ENCODE peak calls at places on chromosomes 13 and 19, in seven cellular contexts. Q, J, B, E, Z, S and I are unnamed samples.
A peak's percentile ranks its signal among the peaks of the same experiment; 100 is the strongest.

GRCh38 chr19:45645631-45646344 is 6.6 kb upstream of the EML2 start:
- DNase-seq in Q (peak; percentile 93), J (no peak), B (peak; percentile 92), E (peak; percentile 82), Z (peak; percentile 88), S (peak; percentile 78), I (peak; percentile 79)

GRCh38 chr19:34269968-34270621 is 15.7 kb downstream of the GARRE1 start:
- DNase-seq in Q (peak; percentile 85), J (peak; percentile 58), B (peak; percentile 83), E (peak; percentile 43), Z (peak; percentile 40), S (peak; percentile 81), I (peak; percentile 92)

GRCh38 chr13:70923863-70924752 is 815.9 kb upstream of the KLHL1 start:
- DNase-seq in Q (no peak), J (no peak), B (no peak), E (no peak), Z (no peak), S (no peak), I (no peak)

GRCh38 chr13:106467406-106468122 is 67.9 kb downstream of the EFNB2 start:
- DNase-seq in Q (no peak), J (no peak), B (no peak), E (no peak), Z (no peak), S (no peak), I (no peak)

GRCh38 chr13:104750377-104750776 is 1684.2 kb upstream of the SLC10A2 start:
- DNase-seq in Q (no peak), J (no peak), B (no peak), E (no peak), Z (no peak), S (no peak), I (no peak)

GRCh38 chr19:1468274-1469199 is 10.5 kb downstream of the C19orf25 start:
- DNase-seq in Q (no peak), J (no peak), B (peak; percentile 83), E (no peak), Z (no peak), S (no peak), I (no peak)

GRCh38 chr13:25232937-25233515 is 54.3 kb downstream of the MTMR6 start:
- DNase-seq in Q (no peak), J (no peak), B (peak; percentile 56), E (no peak), Z (no peak), S (peak; percentile 9), I (no peak)

GRCh38 chr13:47004552-47004951 is 107.7 kb upstream of the HTR2A start:
- DNase-seq in Q (no peak), J (peak; percentile 2), B (no peak), E (no peak), Z (no peak), S (no peak), I (no peak)

GRCh38 chr19:10760268-10760944 is 42.5 kb downstream of the DNM2 start:
- DNase-seq in Q (no peak), J (no peak), B (peak; percentile 34), E (no peak), Z (no peak), S (no peak), I (no peak)

GRCh38 chr19:2803486-2804155 is 16.0 kb upstream of the ZNF554 start:
- DNase-seq in Q (no peak), J (no peak), B (no peak), E (no peak), Z (no peak), S (no peak), I (no peak)

GRCh38 chr19:2805261-2805900 is 14.3 kb upstream of the ZNF554 start:
- DNase-seq in Q (no peak), J (no peak), B (no peak), E (no peak), Z (no peak), S (no peak), I (no peak)

GRCh38 chr19:2800506-2800905 is 15.2 kb downstream of the THOP1 start:
- DNase-seq in Q (no peak), J (no peak), B (no peak), E (peak; percentile 41), Z (no peak), S (no peak), I (no peak)

GRCh38 chr19:2804156-2805004 is 15.3 kb upstream of the ZNF554 start:
- DNase-seq in Q (no peak), J (no peak), B (no peak), E (no peak), Z (no peak), S (no peak), I (no peak)

GRCh38 chr19:2802826-2803225 is 16.8 kb upstream of the ZNF554 start:
- DNase-seq in Q (no peak), J (no peak), B (no peak), E (no peak), Z (no peak), S (no peak), I (no peak)
- H3K36me3 ChIP-seq in Q (peaks cover 22% of the 10 kb centered on the region), J (peaks cover 60% of the 10 kb centered on the region), B (no peaks in the 10 kb centered on the region), E (peaks cover 57% of the 10 kb centered on the region), Z (peaks cover 95% of the 10 kb centered on the region), S (no peaks in the 10 kb centered on the region), I (no peaks in the 10 kb centered on the region)

GRCh38 chr19:18137242-18137641 is 15.7 kb upstream of the PIK3R2 start:
- DNase-seq in Q (no peak), J (no peak), B (no peak), E (no peak), Z (no peak), S (no peak), I (no peak)
- H3K27ac ChIP-seq in Q (no peak overlapping the region), J (no peak overlapping the region), B (no peak overlapping the region), E (no peak overlapping the region), Z (no peak overlapping the region), S (no peak overlapping the region), I (peak overlapping the region; percentile 35)

DNA sequence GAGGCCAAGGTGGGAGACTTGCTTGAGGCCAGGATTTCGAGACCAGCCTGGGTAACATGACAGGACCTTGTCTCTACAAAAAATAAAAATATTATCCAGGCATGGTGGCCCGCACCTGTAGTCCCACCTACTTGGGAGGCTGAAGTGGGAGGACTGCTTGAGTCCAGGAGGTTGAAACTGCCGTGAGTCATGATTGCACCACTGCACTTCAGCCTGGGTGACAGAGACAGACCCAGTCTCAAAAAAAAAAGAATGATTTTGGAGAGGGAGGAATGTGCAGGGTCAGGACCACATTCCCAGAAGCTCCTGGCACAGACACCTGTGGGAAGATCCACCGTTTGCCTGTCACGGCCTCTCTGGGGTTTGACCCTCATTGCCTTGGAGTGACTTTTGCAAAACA is 9.3 kb upstream of the BAX start:
- DNase-seq in Q (no peak), J (no peak), B (peak; percentile 18), E (no peak), Z (no peak), S (no peak), I (no peak)
- H3K36me3 ChIP-seq in Q (no peaks in the 10 kb centered on the region), J (no peaks in the 10 kb centered on the region), B (no peaks in the 10 kb centered on the region), E (no peaks in the 10 kb centered on the region), Z (no peaks in the 10 kb centered on the region), S (no peaks in the 10 kb centered on the region), I (no peaks in the 10 kb centered on the region)

GRCh38 chr13:27079421-27079958 is 92.1 kb downstream of the USP12 start:
- DNase-seq in Q (no peak), J (no peak), B (peak; percentile 72), E (no peak), Z (no peak), S (no peak), I (no peak)
- H3K27ac ChIP-seq in Q (no peak overlapping the region), J (no peak overlapping the region), B (peak overlapping the region; percentile 43), E (no peak overlapping the region), Z (no peak overlapping the region), S (no peak overlapping the region), I (no peak overlapping the region)

GRCh38 chr19:4113398-4114088 is 10.4 kb downstream of the MAP2K2 start:
- DNase-seq in Q (no peak), J (no peak), B (no peak), E (peak; percentile 44), Z (no peak), S (no peak), I (no peak)
- H3K36me3 ChIP-seq in Q (peaks cover 3% of the 10 kb centered on the region), J (peaks cover 26% of the 10 kb centered on the region), B (peaks cover 6% of the 10 kb centered on the region), E (peaks cover 86% of the 10 kb centered on the region), Z (peaks cover 100% of the 10 kb centered on the region), S (no peaks in the 10 kb centered on the region), I (peaks cover 58% of the 10 kb centered on the region)